ENCODE peak calls at places on chromosomes 6 and 20, in four cellular contexts. W is GM20000, H is endodermal cell, U is progenitor cell of endocrine pancreas. N is an unnamed sample.

GRCh38 chr20:17644451-17644850 is 37.6 kb downstream of the RRBP1 start:
- DNase-seq in W (no peak), U (no peak), H (no peak), N (no peak)

GRCh38 chr20:51420111-51420510 is 122.4 kb downstream of the NFATC2 start:
- DNase-seq in W (no peak), H (no peak), U (no peak), N (no peak)

GRCh38 chr6:161228911-161229591 is 44.8 kb downstream of the AGPAT4 start:
- DNase-seq in U (no peak), W (peak; percentile 26), H (no peak), N (no peak)

GRCh38 chr6:70954750-70955149 is 2.1 kb downstream of the B3GAT2 start:
- DNase-seq in H (peak; percentile 49), W (no peak), U (no peak), N (peak; percentile 39)

GRCh38 chr20:38730989-38731737 is 6.9 kb downstream of the SLC32A1 start:
- DNase-seq in U (peak; percentile 64), H (peak; percentile 97), W (peak; percentile 83), N (peak; percentile 60)

GRCh38 chr6:7232351-7232750 is 80.6 kb downstream of the SSR1 start:
- DNase-seq in H (no peak), U (no peak), W (no peak), N (no peak)

GRCh38 chr6:158538741-158539140 is 21.1 kb upstream of the TMEM181 start:
- DNase-seq in W (no peak), U (no peak), H (no peak), N (no peak)

GRCh38 chr6:125077453-125077852 is 76.1 kb upstream of the TPD52L1 start:
- DNase-seq in U (no peak), W (no peak), H (no peak), N (no peak)

GRCh38 chr6:40482532-40482931 is 104.6 kb downstream of the LRFN2 start:
- DNase-seq in U (no peak), W (no peak), H (peak; percentile 61), N (no peak)

GRCh38 chr20:33139467-33139866 is 28.5 kb upstream of the BPIFA2 start:
- DNase-seq in H (peak; percentile 14), W (no peak), U (no peak), N (no peak)

GRCh38 chr6:133447924-133448323 is 206.8 kb downstream of the EYA4 start:
- DNase-seq in W (no peak), H (no peak), U (no peak), N (no peak)

GRCh38 chr6:113744886-113745285 is 112.3 kb upstream of the MARCKS start:
- DNase-seq in H (no peak), U (no peak), W (no peak), N (no peak)

GRCh38 chr6:71181565-71181964 is 107.0 kb upstream of the OGFRL1 start:
- DNase-seq in W (no peak), U (no peak), H (peak; percentile 83), N (no peak)

GRCh38 chr6:135053433-135053832 is 1.2 kb downstream of the HBS1L start:
- DNase-seq in W (no peak), U (no peak), H (no peak), N (no peak)

GRCh38 chr6:166707045-166707444 is 80.0 kb upstream of the RPS6KA2 start:
- DNase-seq in W (peak; percentile 50), U (peak; percentile 50), H (peak; percentile 90), N (peak; percentile 59)

GRCh38 chr20:57128051-57128757 is 138.2 kb downstream of the BMP7 start:
- DNase-seq in W (no peak), U (no peak), H (no peak), N (no peak)

GRCh38 chr6:38239719-38240451 is 399.8 kb downstream of the BTBD9 start:
- DNase-seq in H (peak; percentile 44), U (no peak), W (no peak), N (no peak)

GRCh38 chr6:38234934-38235678 is 404.6 kb downstream of the BTBD9 start:
- DNase-seq in H (peak; percentile 49), W (peak; percentile 35), U (no peak), N (no peak)

GRCh38 chr6:38233161-38233791 is 406.5 kb downstream of the BTBD9 start:
- DNase-seq in W (no peak), H (no peak), U (no peak), N (no peak)

GRCh38 chr6:38234141-38234540 is 405.6 kb downstream of the BTBD9 start:
- DNase-seq in W (no peak), U (no peak), H (peak; percentile 67), N (no peak)
- TF ChIP-seq CTCF in W (no peak), U (no peak), H (peak; percentile 62), N (no peak)

GRCh38 chr6:61614119-61614518 is 671.9 kb downstream of the KHDRBS2 start:
- DNase-seq in W (no peak), U (no peak), H (no peak), N (no peak)
- TF ChIP-seq CTCF in W (no peak), U (no peak), H (no peak), N (no peak)

GRCh38 chr20:53164072-53164471 is 191.9 kb downstream of the TSHZ2 start:
- DNase-seq in W (no peak), U (no peak), H (no peak), N (no peak)

GRCh38 chr20:53161473-53161872 is 189.3 kb downstream of the TSHZ2 start:
- DNase-seq in W (no peak), H (no peak), U (no peak), N (no peak)

GRCh38 chr20:53161073-53161472 is 188.9 kb downstream of the TSHZ2 start:
- DNase-seq in W (no peak), U (no peak), H (no peak), N (no peak)

GRCh38 chr20:53163486-53163885 is 191.3 kb downstream of the TSHZ2 start:
- DNase-seq in H (no peak), U (no peak), W (no peak), N (no peak)

DNA sequence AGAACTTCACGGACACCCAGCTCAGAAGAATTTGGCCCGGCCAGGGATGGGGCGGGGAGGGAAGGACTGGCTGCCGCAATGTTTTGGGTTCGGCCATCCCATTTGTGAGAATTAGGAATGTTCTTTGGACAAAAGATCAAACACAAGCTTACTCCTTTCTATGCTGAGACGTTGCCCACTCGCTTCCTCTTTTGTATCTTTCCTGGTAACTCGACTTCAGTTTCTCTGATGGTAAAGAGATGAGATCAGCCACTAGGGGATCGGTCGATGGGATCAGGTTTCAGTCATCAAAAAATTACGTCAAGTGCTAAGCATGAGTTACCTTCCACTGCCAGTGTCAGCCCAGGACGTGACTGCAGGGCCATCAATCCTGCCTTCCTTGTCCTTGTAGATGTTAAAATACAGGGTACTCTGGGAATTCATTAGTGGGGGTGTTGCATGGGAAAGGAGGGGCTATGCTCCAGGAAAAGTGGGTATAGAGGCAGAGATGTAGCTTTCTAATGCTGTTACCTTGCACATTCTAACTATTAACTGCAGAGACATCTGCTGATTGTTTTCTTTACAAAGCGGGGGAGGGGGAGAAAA is 190.2 kb downstream of the TSHZ2 start:
- DNase-seq in W (no peak), U (no peak), H (peak; percentile 87), N (no peak)
- TF ChIP-seq CTCF in W (no peak), U (peak; percentile 42), H (peak; percentile 69), N (no peak)

GRCh38 chr6:36897629-36898028 is 11.9 kb downstream of the C6orf89 start:
- DNase-seq in W (no peak), H (peak; percentile 69), U (no peak), N (no peak)
- TF ChIP-seq CTCF in W (no peak), H (peak; percentile 66), U (no peak), N (no peak)

GRCh38 chr6:76681781-76682180 is 609.3 kb upstream of the IMPG1 start:
- DNase-seq in U (no peak), H (no peak), W (no peak), N (no peak)

GRCh38 chr6:76683985-76684384 is 611.5 kb upstream of the IMPG1 start:
- DNase-seq in H (peak; percentile 77), U (no peak), W (no peak), N (no peak)

GRCh38 chr6:76684881-76685280 is 612.4 kb upstream of the IMPG1 start:
- DNase-seq in W (no peak), U (no peak), H (peak; percentile 59), N (no peak)

GRCh38 chr6:76677017-76677416 is 604.6 kb upstream of the IMPG1 start:
- DNase-seq in U (no peak), H (no peak), W (no peak), N (no peak)

DNA sequence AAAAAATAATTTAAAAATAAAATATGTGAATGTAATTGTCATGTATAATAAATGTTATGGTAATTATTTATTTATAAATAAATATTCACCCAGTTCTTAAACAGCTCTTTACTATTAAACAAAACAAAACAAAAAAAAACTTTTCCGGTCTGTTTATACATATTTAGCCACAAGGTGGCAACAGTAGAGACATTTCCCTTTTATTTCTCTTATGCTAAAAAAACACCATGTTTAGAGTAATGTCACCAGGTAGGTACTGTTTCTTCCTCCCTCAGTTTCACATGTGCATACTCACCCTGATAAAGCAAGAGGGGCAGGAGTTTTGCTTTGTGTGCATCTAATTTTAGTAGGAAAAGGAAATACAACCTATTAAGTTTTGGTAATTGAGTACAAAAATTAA is 610.4 kb upstream of the IMPG1 start:
- DNase-seq in H (no peak), U (no peak), W (peak; percentile 3), N (no peak)
- TF ChIP-seq CTCF in H (peak; percentile 82), U (peak; percentile 70), W (no peak), N (no peak)

GRCh38 chr20:14956538-14956937 is 619.1 kb upstream of the FLRT3 start:
- DNase-seq in U (no peak), H (no peak), W (no peak), N (no peak)

GRCh38 chr20:14960837-14961236 is 623.4 kb upstream of the FLRT3 start:
- DNase-seq in W (no peak), H (no peak), U (no peak), N (no peak)

GRCh38 chr20:14957416-14957815 is 620.0 kb upstream of the FLRT3 start:
- DNase-seq in U (no peak), H (peak; percentile 61), W (no peak), N (no peak)

GRCh38 chr20:14958626-14959025 is 621.2 kb upstream of the FLRT3 start:
- DNase-seq in W (no peak), H (no peak), U (no peak), N (no peak)

DNA sequence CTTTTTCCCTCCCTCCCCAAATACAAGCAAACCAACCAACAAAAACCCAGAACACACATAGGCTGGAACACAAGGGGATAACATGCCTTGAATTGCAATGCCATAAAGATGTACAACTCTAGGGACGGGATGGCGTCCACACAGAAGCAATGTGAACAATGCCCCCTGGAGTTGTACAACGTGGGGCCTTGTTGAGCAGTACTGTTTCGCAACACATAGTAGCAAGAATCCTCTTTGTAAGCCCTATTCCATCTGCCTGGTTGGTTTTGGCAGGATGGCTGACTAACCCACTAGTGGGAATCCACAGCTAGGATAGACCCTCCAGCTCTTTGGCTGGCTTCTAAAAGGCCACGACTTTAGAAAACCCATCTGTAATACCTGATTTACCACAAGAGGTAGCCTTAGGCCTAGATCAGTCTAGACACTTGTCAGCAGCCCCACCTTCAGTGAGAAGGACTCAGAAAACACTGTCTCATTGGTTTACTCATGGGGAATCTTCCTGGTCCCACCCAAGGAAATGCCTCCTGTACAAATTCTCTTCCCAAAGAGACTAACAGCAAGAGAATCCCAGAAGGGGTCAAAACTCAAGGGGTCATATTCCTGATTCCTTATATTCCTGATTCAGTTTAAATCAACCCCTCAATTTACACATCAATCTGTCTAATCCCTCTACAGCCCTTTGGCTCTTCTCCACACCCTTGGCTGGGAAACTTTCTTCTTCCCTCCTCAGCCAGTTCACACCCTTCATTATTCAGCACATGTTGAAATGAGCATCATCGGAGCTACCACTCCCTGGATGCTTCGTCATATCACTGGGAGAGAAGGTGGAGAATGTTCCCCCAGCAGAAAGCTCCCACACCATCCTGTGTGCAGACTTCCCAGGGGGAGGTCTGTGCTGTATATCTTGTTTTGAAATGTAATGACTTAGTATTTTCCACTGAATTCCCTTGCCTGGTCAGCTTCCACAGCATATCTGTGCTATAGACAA is 622.4 kb upstream of the FLRT3 start:
- DNase-seq in W (no peak), U (no peak), H (no peak), N (no peak)
- TF ChIP-seq CTCF in W (no peak), U (no peak), H (peak; percentile 13), N (no peak)